ENCODE peak calls at places on chromosomes 13 and 19, in ten cellular contexts. M, X, Z, E, H, U, G, P, V and K are unnamed samples.

GRCh38 chr19:48874309-48875135 is 2.3 kb downstream of the PPP1R15A start:
- DNase-seq in M (no peak), X (no peak), Z (peak), E (peak), H (peak), U (peak), G (no peak), P (no peak), V (no peak), K (no peak)

GRCh38 chr13:31927219-31927653 is 104.3 kb upstream of the FRY start:
- DNase-seq in M (no peak), X (no peak), Z (no peak), E (no peak), H (no peak), U (no peak), G (no peak), P (no peak), V (peak), K (no peak)

GRCh38 chr19:29326849-29327840 is 114.2 kb upstream of the UQCRFS1 start:
- DNase-seq in M (no peak), X (no peak), Z (no peak), E (no peak), H (no peak), U (no peak), G (no peak), P (no peak), V (no peak), K (peak)

GRCh38 chr13:49042476-49042875 is 66.8 kb downstream of the FNDC3A start:
- DNase-seq in M (no peak), X (no peak), Z (no peak), E (no peak), H (no peak), U (no peak), G (no peak), P (no peak), V (no peak), K (no peak)

GRCh38 chr13:65926750-65927171 is 1303.4 kb downstream of the PCDH9 start:
- DNase-seq in M (peak), X (no peak), Z (no peak), E (no peak), H (no peak), U (no peak), G (no peak), P (no peak), V (no peak), K (peak)

GRCh38 chr13:100694722-100695644 is 20.4 kb upstream of the TMTC4 start:
- DNase-seq in M (peak), X (no peak), Z (peak), E (no peak), H (no peak), U (peak), G (peak), P (no peak), V (no peak), K (peak)

GRCh38 chr19:3849092-3849491 is 19.7 kb downstream of the ZFR2 start:
- DNase-seq in M (peak), X (peak), Z (peak), E (no peak), H (no peak), U (peak), G (no peak), P (no peak), V (peak), K (no peak)

GRCh38 chr19:23817519-23817918 is 58.8 kb upstream of the ZNF681 start:
- DNase-seq in M (no peak), X (no peak), Z (peak), E (no peak), H (no peak), U (peak), G (no peak), P (peak), V (peak), K (no peak)